ENCODE peak calls at places on chromosomes 3 and 15, in six cellular contexts. P is COLO829, T is astrocyte of the hippocampus, U is GM06990, M is foreskin keratinocyte, W is GM10248. X is an unnamed sample.

GRCh38 chr3:116785226-116785625 is 75.6 kb downstream of the TUSC7 start:
- DNase-seq in M (no peak), T (no peak), P (no peak), U (no peak), W (no peak), X (no peak)

GRCh38 chr3:88123526-88123925 is 26.2 kb upstream of the C3orf38 start:
- DNase-seq in W (no peak), M (no peak), T (no peak), U (no peak), P (no peak), X (no peak)

GRCh38 chr3:107370902-107371301 is 6.3 kb upstream of the CCDC54 start:
- DNase-seq in P (no peak), W (no peak), T (no peak), U (no peak), M (no peak), X (no peak)

GRCh38 chr15:90680371-90680935 is 36.7 kb upstream of the BLM start:
- DNase-seq in T (peak; percentile 56), U (no peak), P (peak; percentile 76), M (peak; percentile 92), W (no peak), X (no peak)

GRCh38 chr3:114081022-114081421 is 24.5 kb downstream of the QTRT2 start:
- DNase-seq in M (no peak), T (no peak), P (no peak), W (no peak), U (no peak), X (no peak)

GRCh38 chr3:40468018-40468417 is 8.9 kb upstream of the ZNF619 start:
- DNase-seq in P (no peak), U (no peak), T (no peak), M (no peak), W (no peak), X (no peak)

GRCh38 chr15:68113273-68113672 is 59.2 kb downstream of the PIAS1 start:
- DNase-seq in W (no peak), M (no peak), T (no peak), P (no peak), U (no peak), X (no peak)

GRCh38 chr3:98038241-98038640 is 3.1 kb upstream of the GABRR3 start:
- DNase-seq in U (no peak), M (no peak), T (no peak), W (no peak), P (no peak), X (no peak)

GRCh38 chr3:52178537-52178936 is 19.4 kb upstream of the ALAS1 start:
- DNase-seq in P (no peak), M (no peak), U (no peak), T (no peak), W (no peak), X (no peak)

GRCh38 chr3:75332784-75333183 is 331.3 kb upstream of the FRG2C start:
- DNase-seq in W (no peak), T (peak; percentile 64), U (no peak), P (no peak), M (no peak), X (no peak)

GRCh38 chr3:81799403-81799802 is 38.0 kb upstream of the GBE1 start:
- DNase-seq in U (no peak), M (peak; percentile 5), P (no peak), T (peak; percentile 20), W (no peak), X (no peak)

GRCh38 chr15:74193305-74193718 is 9.3 kb downstream of the STRA6 start:
- DNase-seq in P (peak; percentile 84), M (peak; percentile 95), T (peak; percentile 90), W (no peak), U (peak; percentile 39), X (no peak)

X was measured in gastrocnemius medialis.